ENCODE peak calls at places on chromosomes 16 and 17, in nine cellular contexts. L is lower leg skin; M is tibial artery; K is stimulated activated CD4-positive, alpha-beta T cell treated with anti-CD3 and anti-CD28 coated beads, Interleukin-1b, Interleukin-23, amount 100 ng/mL, for 24 hours; N is AG08395; J is GM23248; F is hypothalamus; G is glutamatergic neuron; P is activated effector memory CD4-positive, alpha-beta T cell treated with anti-CD3 and anti-CD28 coated beads, Interleukin-2, amount 50 U/mL, for 16 hours. O is an unnamed sample.

GRCh38 chr16:26335236-26335809 is 643.6 kb downstream of the HS3ST4 start:
- DNase-seq in K (no peak), P (no peak), F (no peak), J (no peak), M (no peak), N (no peak), L (no peak), G (no peak), O (no peak)

GRCh38 chr17:40327735-40328385 is 18.9 kb downstream of the RARA start:
- DNase-seq in K (no peak), L (no peak), G (no peak), F (no peak), N (no peak), M (no peak), J (peak), P (no peak), O (peak)

GRCh38 chr16:19167710-19168172 is 299 bp upstream of the SYT17 start:
- DNase-seq in J (peak), F (peak), M (peak), K (no peak), L (peak), G (peak), P (peak), N (peak), O (peak)

GRCh38 chr17:39667262-39668140 is 752 bp upstream of the PNMT start:
- DNase-seq in P (no peak), J (peak), M (peak), N (no peak), F (peak), K (no peak), L (no peak), G (no peak), O (no peak)

GRCh38 chr17:31743767-31744166 is 115.3 kb downstream of the COPRS start:
- DNase-seq in N (peak), K (no peak), G (no peak), P (no peak), M (no peak), F (no peak), L (no peak), J (peak), O (no peak)

GRCh38 chr17:68684860-68685493 is 83.8 kb upstream of the FAM20A start:
- DNase-seq in K (no peak), M (no peak), F (no peak), G (no peak), J (peak), N (peak), L (no peak), P (no peak), O (no peak)

GRCh38 chr16:78606572-78606971 is 507.1 kb downstream of the WWOX start:
- DNase-seq in J (no peak), G (no peak), L (no peak), N (no peak), K (no peak), P (no peak), F (no peak), M (no peak), O (no peak)

GRCh38 chr16:11674818-11675560 is 6.7 kb downstream of the SNN start:
- DNase-seq in F (no peak), K (no peak), J (peak), N (no peak), L (no peak), P (no peak), G (no peak), M (peak), O (no peak)

GRCh38 chr17:9676084-9676483 is 30.8 kb downstream of the USP43 start:
- DNase-seq in P (no peak), K (no peak), N (no peak), J (peak), M (no peak), F (no peak), L (no peak), G (no peak), O (no peak)

GRCh38 chr16:84982434-84982833 is 28.9 kb downstream of the ZDHHC7 start:
- DNase-seq in K (no peak), L (no peak), M (no peak), G (no peak), F (no peak), P (no peak), N (no peak), J (no peak), O (no peak)

GRCh38 chr16:78235168-78235800 is 135.8 kb downstream of the WWOX start:
- DNase-seq in L (peak), K (peak), M (peak), P (peak), F (peak), N (peak), J (peak), G (peak), O (no peak)

GRCh38 chr17:49581645-49581992 is 5.9 kb downstream of the NXPH3 start:
- DNase-seq in G (no peak), F (no peak), K (no peak), P (no peak), L (no peak), N (no peak), J (no peak), M (no peak), O (no peak)

GRCh38 chr17:48624544-48625501 is 1.3 kb downstream of the HOXB9 start:
- DNase-seq in L (no peak), J (peak), P (peak), K (no peak), N (peak), M (no peak), F (no peak), G (peak), O (no peak)

GRCh38 chr16:68662035-68662434 is 16.9 kb downstream of the CDH3 start:
- DNase-seq in N (no peak), M (no peak), L (no peak), J (no peak), G (no peak), K (no peak), P (no peak), F (no peak), O (no peak)

GRCh38 chr16:50210266-50211038 is 55.9 kb upstream of the ADCY7 start:
- DNase-seq in M (peak), G (peak), L (peak), F (peak), N (peak), K (peak), P (peak), J (peak), O (peak)

GRCh38 chr17:4487820-4488716 is 10.6 kb upstream of the SPNS2 start:
- DNase-seq in K (no peak), M (no peak), L (no peak), F (no peak), P (peak), J (no peak), N (no peak), G (peak), O (no peak)

GRCh38 chr17:28313841-28314240 is 5.2 kb upstream of the TMEM97 start:
- DNase-seq in P (no peak), F (no peak), M (no peak), J (no peak), N (no peak), K (no peak), G (no peak), L (no peak), O (no peak)

GRCh38 chr16:24822542-24822941 is 23.2 kb upstream of the SLC5A11 start:
- DNase-seq in N (no peak), F (no peak), P (no peak), G (no peak), M (no peak), L (no peak), K (no peak), J (no peak), O (no peak)

GRCh38 chr17:57557793-57558681 is 187.1 kb downstream of the CCDC182 start:
- DNase-seq in M (no peak), G (no peak), F (no peak), L (no peak), K (no peak), J (peak), N (peak), P (no peak), O (peak)

GRCh38 chr17:16215002-16215272 is 397 bp downstream of the NCOR1 start:
- DNase-seq in J (peak), K (peak), F (peak), G (peak), M (peak), N (peak), L (peak), P (peak), O (peak)

GRCh38 chr16:13680021-13680672 is 239.8 kb upstream of the ERCC4 start:
- DNase-seq in M (no peak), G (no peak), L (no peak), J (no peak), K (no peak), F (no peak), P (no peak), N (no peak), O (no peak)

GRCh38 chr17:8140058-8140412 is 12.2 kb downstream of the PER1 start:
- DNase-seq in J (peak), F (no peak), L (peak), K (no peak), N (no peak), M (peak), P (peak), G (no peak), O (peak)

GRCh38 chr17:64281962-64282752 is 19.1 kb upstream of the TEX2 start:
- DNase-seq in P (peak), M (no peak), K (peak), F (peak), G (peak), N (peak), L (no peak), J (peak), O (no peak)

GRCh38 chr16:17467923-17468540 is 2.7 kb downstream of the XYLT1 start:
- DNase-seq in G (peak), F (peak), N (peak), M (peak), K (no peak), L (peak), P (peak), J (peak), O (no peak)

GRCh38 chr17:14282700-14283099 is 18.2 kb upstream of the HS3ST3B1 start:
- DNase-seq in M (no peak), G (no peak), P (no peak), J (no peak), F (no peak), K (no peak), L (no peak), N (no peak), O (no peak)

GRCh38 chr16:13171313-13171712 is 269.9 kb downstream of the SHISA9 start:
- DNase-seq in G (no peak), M (no peak), N (no peak), F (no peak), K (no peak), L (no peak), J (no peak), P (no peak), O (no peak)

GRCh38 chr17:1137465-1137894 is 42.3 kb downstream of the ABR start:
- DNase-seq in N (no peak), J (no peak), K (no peak), L (no peak), F (peak), G (no peak), P (peak), M (no peak), O (no peak)

GRCh38 chr17:44077595-44077909 is 7.0 kb downstream of the G6PC3 start:
- DNase-seq in G (no peak), L (no peak), N (no peak), K (no peak), J (no peak), P (no peak), F (no peak), M (no peak), O (no peak)

GRCh38 chr17:77254961-77255741 is 114.4 kb downstream of the SEC14L1 start:
- DNase-seq in N (peak), P (no peak), F (peak), M (peak), L (no peak), J (peak), G (no peak), K (no peak), O (peak)